ENCODE peak calls at places on chromosomes 4 and X, in seven cellular contexts. X is progenitor cell of endocrine pancreas, S is hepatic stellate cell, M is NCI-H1092, D is SW480, W is T-cell, N is HuH-7. G is an unnamed sample.

GRCh38 chrX:69232945-69233344 is 67.7 kb upstream of the PJA1 start:
- DNase-seq in X (no peak), S (no peak), M (peak), W (no peak), N (no peak), D (no peak), G (no peak)

GRCh38 chr4:152535236-152535902 is 523 bp downstream of the FBXW7 start:
- DNase-seq in D (no peak), N (peak), X (peak), W (no peak), S (peak), M (no peak), G (no peak)

GRCh38 chrX:78024349-78025108 is 55.1 kb upstream of the PGAM4 start:
- DNase-seq in W (no peak), D (peak), M (no peak), N (peak), X (no peak), S (no peak), G (peak)

GRCh38 chr4:176726803-176727202 is 65.9 kb downstream of the VEGFC start:
- DNase-seq in N (no peak), S (peak), X (no peak), W (no peak), D (no peak), M (no peak), G (no peak)

GRCh38 chr4:47031011-47031678 is at the start of gene GABRB1:
- DNase-seq in X (peak), M (no peak), W (no peak), N (peak), D (peak), S (peak), G (peak)

GRCh38 chr4:56622176-56622575 is 58.9 kb downstream of the HOPX start:
- DNase-seq in W (no peak), S (no peak), D (no peak), X (no peak), N (no peak), M (no peak), G (no peak)

GRCh38 chr4:3296651-3297050 is 3.8 kb downstream of the RGS12 start:
- DNase-seq in M (no peak), D (no peak), S (no peak), X (no peak), N (no peak), W (no peak), G (peak)

GRCh38 chrX:109840585-109840984 is 107.5 kb upstream of the ACSL4 start:
- DNase-seq in W (no peak), S (peak), D (peak), N (no peak), M (no peak), X (no peak), G (peak)

GRCh38 chr4:38514465-38515146 is 149.4 kb upstream of the KLF3 start:
- DNase-seq in D (no peak), S (no peak), M (no peak), N (no peak), W (no peak), X (no peak), G (no peak)

GRCh38 chrX:44873415-44874270 is 655 bp downstream of the KDM6A start:
- DNase-seq in N (no peak), S (peak), M (no peak), D (peak), W (peak), X (peak), G (peak)

GRCh38 chr4:133624744-133625143 is 475.6 kb downstream of the PCDH10 start:
- DNase-seq in W (no peak), X (no peak), S (no peak), D (no peak), N (peak), M (no peak), G (no peak)

GRCh38 chrX:3184176-3184930 is 143.1 kb downstream of the ARSF start:
- DNase-seq in S (peak), N (no peak), X (no peak), D (peak), W (no peak), M (no peak), G (no peak)

GRCh38 chr4:37885496-37885895 is 5.4 kb upstream of the TBC1D1 start:
- DNase-seq in N (peak), D (no peak), X (no peak), M (no peak), W (no peak), S (peak), G (peak)

GRCh38 chr4:17385403-17385802 is 126.5 kb downstream of the QDPR start:
- DNase-seq in X (no peak), N (peak), M (no peak), S (peak), W (no peak), D (peak), G (no peak)

GRCh38 chrX:20361081-20361889 is 94.6 kb upstream of the RPS6KA3 start:
- DNase-seq in N (no peak), S (no peak), M (no peak), W (no peak), D (no peak), X (no peak), G (peak)

GRCh38 chr4:11765849-11766453 is 337.3 kb upstream of the HS3ST1 start:
- DNase-seq in M (no peak), S (no peak), D (peak), N (peak), W (no peak), X (no peak), G (no peak)

GRCh38 chrX:134167804-134168203 is 69.2 kb upstream of the CCDC160 start:
- DNase-seq in N (no peak), M (no peak), S (no peak), D (no peak), X (no peak), W (no peak), G (no peak)

GRCh38 chr4:175560628-175561027 is 251.4 kb downstream of the GPM6A start:
- DNase-seq in N (no peak), S (peak), D (peak), X (no peak), M (peak), W (no peak), G (no peak)

GRCh38 chr4:92551616-92552015 is 247.8 kb downstream of the GRID2 start:
- DNase-seq in N (no peak), X (no peak), D (no peak), M (no peak), S (no peak), W (no peak), G (no peak)

GRCh38 chr4:156968479-156968984 is 3.1 kb downstream of the PDGFC start:
- DNase-seq in N (no peak), D (peak), X (peak), W (no peak), S (peak), M (peak), G (peak)

GRCh38 chrX:70134116-70134477 is 850 bp downstream of the IGBP1 start:
- DNase-seq in W (no peak), X (no peak), M (peak), N (peak), D (peak), S (peak), G (no peak)

G was measured in tibial artery.